ENCODE peak calls at places on chromosomes 7 and 10, in eight cellular contexts. Z is colonic mucosa; R is activated CD4-positive, alpha-beta T cell treated with anti-CD3 and anti-CD28 coated beads, Interleukin-2, amount 50 U/mL, for 24 hours; C is ELR; V is nucleus accumbens; L is RPMI8226; F is skeletal muscle cell; A is renal cortical epithelial cell. P is an unnamed sample.

GRCh38 chr10:4038000-4038399 is 253.0 kb upstream of the KLF6 start:
- DNase-seq in V (no peak), Z (no peak), F (no peak), R (no peak), A (no peak), C (no peak), L (no peak), P (no peak)

GRCh38 chr7:123615344-123615743 is 13.7 kb downstream of the ASB15 start:
- DNase-seq in Z (no peak), R (no peak), A (no peak), C (no peak), V (no peak), F (no peak), L (no peak), P (no peak)

GRCh38 chr10:73886085-73886529 is 11.8 kb upstream of the CAMK2G start:
- DNase-seq in C (peak), Z (peak), R (peak), L (peak), A (peak), V (no peak), F (peak), P (peak)

GRCh38 chr7:155069992-155070827 is at the start of gene HTR5A:
- DNase-seq in L (peak), C (peak), A (peak), Z (peak), R (peak), F (peak), V (peak), P (peak)

GRCh38 chr7:91357379-91357778 is 93.1 kb downstream of the FZD1 start:
- DNase-seq in C (no peak), V (no peak), A (peak), L (no peak), F (no peak), R (no peak), Z (no peak), P (no peak)

GRCh38 chr7:665751-666453 is 60.6 kb upstream of the DNAAF5 start:
- DNase-seq in R (no peak), F (no peak), L (no peak), C (no peak), Z (no peak), V (no peak), A (no peak), P (no peak)

GRCh38 chr10:21694646-21695045 is 160.6 kb downstream of the MLLT10 start:
- DNase-seq in L (no peak), V (no peak), F (no peak), A (no peak), R (no peak), C (no peak), Z (no peak), P (no peak)

GRCh38 chr10:23099816-23100215 is 4.4 kb downstream of the MSRB2 start:
- DNase-seq in Z (peak), F (no peak), V (no peak), A (peak), C (peak), R (no peak), L (no peak), P (no peak)

GRCh38 chr7:50838675-50839377 is 56.1 kb upstream of the GRB10 start:
- DNase-seq in R (no peak), C (peak), L (no peak), Z (no peak), A (peak), F (peak), V (no peak), P (no peak)

GRCh38 chr7:75943864-75944263 is 28.9 kb downstream of the POR start:
- DNase-seq in R (no peak), C (peak), A (peak), Z (peak), L (no peak), F (no peak), V (no peak), P (no peak)

GRCh38 chr10:76026931-76027330 is 595.5 kb downstream of the LRMDA start:
- DNase-seq in Z (no peak), R (no peak), C (no peak), F (no peak), V (no peak), A (peak), L (no peak), P (no peak)

GRCh38 chr7:13856012-13856411 is 133.5 kb downstream of the ETV1 start:
- DNase-seq in V (no peak), Z (no peak), L (no peak), A (no peak), R (no peak), C (no peak), F (no peak), P (no peak)

GRCh38 chr10:7408003-7408493 is 2.8 kb downstream of the SFMBT2 start:
- DNase-seq in C (no peak), A (no peak), Z (peak), R (no peak), F (no peak), L (peak), V (no peak), P (peak)

GRCh38 chr7:139648617-139648932 is 125.1 kb downstream of the CLEC2L start:
- DNase-seq in A (no peak), L (no peak), C (no peak), F (no peak), Z (no peak), V (no peak), R (no peak), P (no peak)

P was measured in stimulated activated naive CD8-positive, alpha-beta T cell treated with anti-CD3 and anti-CD28 coated beads, Interleukin-15, amount 100 ng/mL, for 72 hours.